ENCODE peak calls at places on chromosomes 16 and 17, in four cellular contexts. Y is NCI-H1417, L is activated gamma-delta T cell treated with Interleukin-2 at 50 U/mL for 16 hours, B is AG04450. D is an unnamed sample.

GRCh38 chr17:28370035-28370743 is at the start of gene VTN:
- DNase-seq in Y (peak), L (no peak), B (no peak), D (no peak)

GRCh38 chr16:72722552-72722951 is 325.4 kb downstream of the ZFHX3 start:
- DNase-seq in Y (peak), L (no peak), B (no peak), D (no peak)

GRCh38 chr17:56148333-56148732 is 4.9 kb upstream of the ANKFN1 start:
- DNase-seq in Y (no peak), L (no peak), B (no peak), D (no peak)

GRCh38 chr16:30076276-30076791 is 540 bp downstream of the PPP4C start:
- DNase-seq in Y (no peak), L (no peak), B (no peak), D (no peak)

GRCh38 chr16:72299684-72300243 is 127.8 kb upstream of the PMFBP1 start:
- DNase-seq in Y (no peak), L (no peak), B (no peak), D (no peak)

GRCh38 chr17:68821860-68822693 is 133.1 kb downstream of the ABCA8 start:
- DNase-seq in Y (no peak), L (no peak), B (peak), D (no peak)

GRCh38 chr17:38590988-38591758 is 14.6 kb downstream of the SRCIN1 start:
- DNase-seq in Y (no peak), L (no peak), B (no peak), D (no peak)

GRCh38 chr16:3349175-3349574 is 6.5 kb upstream of the OR2C1 start:
- DNase-seq in Y (peak), L (no peak), B (no peak), D (no peak)

GRCh38 chr17:18921912-18922451 is 30.0 kb upstream of the SLC5A10 start:
- DNase-seq in Y (no peak), L (no peak), B (peak), D (no peak)

GRCh38 chr17:60442271-60443201 is 20.2 kb downstream of the CHCT1 start:
- DNase-seq in Y (no peak), L (no peak), B (no peak), D (no peak)

GRCh38 chr17:70654706-70655105 is 485.4 kb downstream of the KCNJ2 start:
- DNase-seq in Y (no peak), L (no peak), B (no peak), D (no peak)

GRCh38 chr17:60315650-60316049 is 76.3 kb downstream of the USP32 start:
- DNase-seq in Y (no peak), L (no peak), B (no peak), D (no peak)

GRCh38 chr17:55230716-55231115 is 34.0 kb upstream of the HLF start:
- DNase-seq in Y (no peak), L (no peak), B (no peak), D (no peak)

GRCh38 chr16:1271380-1271749 is 15.5 kb downstream of the TPSD1 start:
- DNase-seq in Y (no peak), L (no peak), B (no peak), D (no peak)

GRCh38 chr17:32240745-32241144 is 24.9 kb upstream of the RHBDL3 start:
- DNase-seq in Y (no peak), L (no peak), B (no peak), D (no peak)

GRCh38 chr17:40530988-40531971 is 29.9 kb upstream of the TNS4 start:
- DNase-seq in Y (no peak), L (peak), B (no peak), D (peak)

GRCh38 chr17:79027274-79027924 is 3.4 kb downstream of the C1QTNF1 start:
- DNase-seq in Y (no peak), L (no peak), B (no peak), D (no peak)

GRCh38 chr17:61574542-61575351 is 16.3 kb downstream of the NACA2 start:
- DNase-seq in Y (peak), L (no peak), B (no peak), D (no peak)

GRCh38 chr16:66399031-66399430 is 28.1 kb upstream of the BEAN1 start:
- DNase-seq in Y (no peak), L (no peak), B (no peak), D (no peak)

GRCh38 chr16:69890114-69890890 is 60.8 kb upstream of the CLEC18A start:
- DNase-seq in Y (peak), L (no peak), B (no peak), D (no peak)

GRCh38 chr16:27698266-27698665 is 148.3 kb downstream of the KATNIP start:
- DNase-seq in Y (no peak), L (no peak), B (no peak), D (no peak)

GRCh38 chr17:10062757-10063385 is 135.5 kb downstream of the GAS7 start:
- DNase-seq in Y (no peak), L (no peak), B (no peak), D (no peak)

GRCh38 chr17:29010586-29010985 is 4.8 kb upstream of the SEZ6 start:
- DNase-seq in Y (peak), L (no peak), B (no peak), D (no peak)

GRCh38 chr16:13378151-13378550 is 476.8 kb downstream of the SHISA9 start:
- DNase-seq in Y (no peak), L (no peak), B (no peak), D (no peak)

GRCh38 chr17:55584055-55584685 is 72.9 kb upstream of the SMIM36 start:
- DNase-seq in Y (no peak), L (no peak), B (no peak), D (no peak)

GRCh38 chr16:85902366-85903155 is 3.6 kb downstream of the IRF8 start:
- DNase-seq in Y (no peak), L (peak), B (no peak), D (peak)

GRCh38 chr16:12474794-12475410 is 328.8 kb downstream of the CPPED1 start:
- DNase-seq in Y (no peak), L (no peak), B (no peak), D (no peak)

GRCh38 chr16:59880626-59881025 is 1146.5 kb upstream of the GOT2 start:
- DNase-seq in Y (no peak), L (no peak), B (no peak), D (no peak)

GRCh38 chr16:29990033-29990432 is 5.4 kb downstream of the HIRIP3 start:
- DNase-seq in Y (no peak), L (no peak), B (no peak), D (no peak)

GRCh38 chr16:15970743-15971434 is 21.5 kb downstream of the ABCC1 start:
- DNase-seq in Y (no peak), L (no peak), B (no peak), D (no peak)

GRCh38 chr16:66459878-66460277 is 32.8 kb downstream of the BEAN1 start:
- DNase-seq in Y (no peak), L (no peak), B (no peak), D (no peak)

GRCh38 chr16:23668873-23669272 is 9.8 kb upstream of the PLK1 start:
- DNase-seq in Y (no peak), L (no peak), B (no peak), D (no peak)

GRCh38 chr17:18950944-18951905 is 740 bp upstream of the SLC5A10 start:
- DNase-seq in Y (no peak), L (no peak), B (no peak), D (no peak)

D was measured in effector memory CD4-positive, alpha-beta T cell.